ENCODE peak calls at places on chromosome 20, in four cellular contexts. F is GM10248, B is GM19239, Q is globus pallidus. K is an unnamed sample.

GRCh38 chr20:53136473-53136872 is 164.3 kb downstream of the TSHZ2 start:
- DNase-seq in Q (no peak), F (no peak), B (no peak), K (no peak)

GRCh38 chr20:61735503-61735785 is 330.2 kb downstream of the TAF4 start:
- DNase-seq in F (no peak), Q (no peak), B (no peak), K (no peak)

GRCh38 chr20:4512891-4513550 is 208.7 kb upstream of the PRND start:
- DNase-seq in B (no peak), Q (no peak), F (no peak), K (no peak)

GRCh38 chr20:57974863-57975262 is 253.6 kb downstream of the ANKRD60 start:
- DNase-seq in Q (no peak), F (no peak), B (no peak), K (no peak)

GRCh38 chr20:24948939-24949679 is at the start of gene CST7:
- DNase-seq in F (peak), B (peak), Q (no peak), K (no peak)

GRCh38 chr20:32797160-32797468 is 22.6 kb upstream of the MAPRE1 start:
- DNase-seq in F (no peak), Q (no peak), B (no peak), K (no peak)

GRCh38 chr20:4167261-4168004 is 152.1 kb upstream of the RNF24 start:
- DNase-seq in F (no peak), Q (peak), B (no peak), K (no peak)

GRCh38 chr20:10793741-10794140 is 119.9 kb upstream of the JAG1 start:
- DNase-seq in Q (no peak), F (no peak), B (no peak), K (no peak)

GRCh38 chr20:1528811-1529210 is 28.7 kb downstream of the SIRPD start:
- DNase-seq in F (no peak), B (no peak), Q (no peak), K (no peak)

GRCh38 chr20:11849270-11849920 is 68.3 kb upstream of the BTBD3 start:
- DNase-seq in Q (no peak), F (no peak), B (no peak), K (no peak)

K was measured in G401.